ENCODE peak calls at places on chromosomes 7 and 10, in five cellular contexts. A, B, Y, X and Q are unnamed samples.

GRCh38 chr7:75048435-75049379 is 24.9 kb downstream of the RCC1L start:
- DNase-seq in A (no peak), B (no peak), Y (no peak), X (no peak), Q (no peak)

GRCh38 chr7:100008525-100008924 is 6.9 kb upstream of the ZKSCAN1 start:
- DNase-seq in A (peak; percentile 46), B (no peak), Y (peak; percentile 40), X (no peak), Q (no peak)

GRCh38 chr10:48609899-48610584 is 5.2 kb upstream of the ARHGAP22 start:
- DNase-seq in A (no peak), B (no peak), Y (no peak), X (no peak), Q (no peak)

GRCh38 chr7:127253289-127254162 is 785 bp upstream of the GRM8 start:
- DNase-seq in A (peak; percentile 62), B (peak; percentile 27), Y (peak; percentile 77), X (no peak), Q (peak; percentile 71)

GRCh38 chr10:32943854-32944661 is 14.0 kb downstream of the ITGB1 start:
- DNase-seq in A (no peak), B (no peak), Y (no peak), X (no peak), Q (no peak)

GRCh38 chr10:130301026-130301892 is 165.1 kb downstream of the GLRX3 start:
- DNase-seq in A (peak; percentile 66), B (peak; percentile 22), Y (peak; percentile 35), X (peak; percentile 33), Q (no peak)

GRCh38 chr7:114957434-114957833 is 35.5 kb downstream of the MDFIC start:
- DNase-seq in A (no peak), B (no peak), Y (peak; percentile 58), X (no peak), Q (no peak)

GRCh38 chr7:28847681-28848080 is 110.4 kb downstream of the TRIL start:
- DNase-seq in A (no peak), B (no peak), Y (no peak), X (no peak), Q (no peak)

GRCh38 chr10:43209651-43210141 is 57.2 kb downstream of the RASGEF1A start:
- DNase-seq in A (no peak), B (peak; percentile 9), Y (no peak), X (no peak), Q (no peak)

GRCh38 chr7:129187681-129188371 is 607 bp upstream of the SMO start:
- DNase-seq in A (no peak), B (no peak), Y (no peak), X (no peak), Q (no peak)

GRCh38 chr10:1280436-1281401 is 224.5 kb downstream of the WDR37 start:
- DNase-seq in A (no peak), B (no peak), Y (no peak), X (no peak), Q (no peak)

GRCh38 chr7:157436763-157437480 is 100.1 kb downstream of the DNAJB6 start:
- DNase-seq in A (no peak), B (no peak), Y (no peak), X (no peak), Q (no peak)

GRCh38 chr10:124155781-124156401 is 62.5 kb upstream of the CHST15 start:
- DNase-seq in A (peak; percentile 57), B (no peak), Y (no peak), X (no peak), Q (no peak)

GRCh38 chr7:36630112-36630650 is 94.1 kb downstream of the AOAH start:
- DNase-seq in A (no peak), B (no peak), Y (peak; percentile 51), X (no peak), Q (no peak)

GRCh38 chr10:133039823-133040704 is 47.7 kb upstream of the ADGRA1 start:
- DNase-seq in A (peak; percentile 48), B (no peak), Y (peak; percentile 25), X (no peak), Q (no peak)

GRCh38 chr10:113148899-113149298 is 198.9 kb downstream of the TCF7L2 start:
- DNase-seq in A (no peak), B (no peak), Y (no peak), X (no peak), Q (no peak)

GRCh38 chr10:132981173-132981555 is 38.8 kb upstream of the CFAP46 start:
- DNase-seq in A (no peak), B (no peak), Y (no peak), X (no peak), Q (no peak)

GRCh38 chr7:95330194-95331003 is 6.1 kb upstream of the PON1 start:
- DNase-seq in A (no peak), B (no peak), Y (peak; percentile 43), X (no peak), Q (peak; percentile 35)

GRCh38 chr7:29839302-29839701 is 33.0 kb downstream of the WIPF3 start:
- DNase-seq in A (peak; percentile 40), B (no peak), Y (no peak), X (no peak), Q (no peak)

GRCh38 chr10:126088144-126088543 is 191.8 kb downstream of the FANK1 start:
- DNase-seq in A (no peak), B (no peak), Y (no peak), X (no peak), Q (no peak)

GRCh38 chr10:123038782-123039631 is 30.2 kb downstream of the ACADSB start:
- DNase-seq in A (no peak), B (no peak), Y (no peak), X (no peak), Q (no peak)

GRCh38 chr10:93076871-93077270 is 3.2 kb downstream of the CYP26A1 start:
- DNase-seq in A (no peak), B (no peak), Y (no peak), X (no peak), Q (no peak)